ENCODE peak calls at places on chromosomes 3 and 15, in four cellular contexts. O, M, Z and Q are unnamed samples. For H3K4me1, the result is how much of the 10 kb centered on the place peaks cover.

GRCh38 chr3:14311722-14312121 is 90.7 kb upstream of the SLC6A6 start:
- DNase-seq in O (no peak), M (no peak), Z (no peak), Q (no peak)

GRCh38 chr3:99881121-99881524 is 63.5 kb downstream of the CMSS1 start:
- DNase-seq in O (no peak), M (no peak), Z (peak), Q (no peak)

GRCh38 chr3:170372190-170372879 is 14.8 kb downstream of the SKIL start:
- DNase-seq in O (peak), M (no peak), Z (no peak), Q (no peak)

GRCh38 chr3:8387591-8387990 is 114.0 kb upstream of the LMCD1 start:
- DNase-seq in O (no peak), M (no peak), Z (no peak), Q (no peak)

GRCh38 chr3:46628980-46629379 is 16.7 kb downstream of the FAM240A start:
- DNase-seq in O (no peak), M (peak), Z (no peak), Q (no peak)

GRCh38 chr15:34650177-34650576 is 66.7 kb upstream of the GOLGA8B start:
- DNase-seq in O (peak), M (no peak), Z (peak), Q (no peak)

GRCh38 chr3:113623324-113623723 is 73.1 kb downstream of the USF3 start:
- DNase-seq in O (no peak), M (peak), Z (peak), Q (peak)

GRCh38 chr3:40079203-40079844 is 230.2 kb upstream of the EIF1B start:
- DNase-seq in O (peak), M (peak), Z (peak), Q (peak)

GRCh38 chr3:174072675-174073074 is 675.1 kb downstream of the NLGN1 start:
- DNase-seq in O (no peak), M (no peak), Z (no peak), Q (no peak)

GRCh38 chr3:58566398-58567250 is 10.6 kb downstream of the FAM107A start:
- DNase-seq in O (no peak), M (no peak), Z (no peak), Q (no peak)

GRCh38 chr15:56146756-56147155 is 96.9 kb downstream of the RFX7 start:
- DNase-seq in O (peak), M (no peak), Z (no peak), Q (no peak)

GRCh38 chr3:116777181-116777840 is 67.7 kb downstream of the TUSC7 start:
- DNase-seq in O (peak), M (peak), Z (no peak), Q (peak)

GRCh38 chr15:29058903-29059539 is 173.2 kb downstream of the APBA2 start:
- DNase-seq in O (no peak), M (no peak), Z (no peak), Q (no peak)

DNA sequence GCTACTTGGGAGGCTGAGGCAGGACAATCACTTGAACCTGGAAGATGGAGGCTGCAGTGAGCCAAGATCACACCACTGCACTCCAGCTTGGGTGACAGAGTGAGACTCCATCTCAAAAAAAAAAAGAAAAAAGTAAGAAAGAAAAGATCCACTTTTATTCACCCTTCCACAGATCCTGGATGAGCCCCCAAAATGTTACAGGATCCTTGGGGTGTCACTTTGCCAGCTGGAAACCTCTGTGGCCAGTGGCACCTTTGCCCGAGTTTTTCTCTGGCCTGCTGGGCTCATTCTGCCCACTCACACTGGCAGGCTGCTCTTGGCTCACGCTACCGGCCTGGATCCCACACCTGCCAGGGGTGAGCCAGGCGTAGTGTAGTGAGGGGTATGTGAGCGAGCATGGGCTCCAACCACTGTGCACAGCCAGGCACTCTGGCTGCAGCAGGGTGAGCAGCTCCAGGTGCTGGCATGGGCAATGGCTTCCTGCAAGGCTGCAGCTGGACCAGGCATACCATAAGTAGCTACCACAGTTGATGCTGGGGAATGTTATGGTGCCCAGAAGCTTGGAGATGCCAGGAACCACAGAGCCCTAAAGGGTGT is 57.8 kb upstream of the C15orf39 start:
- DNase-seq in O (no peak), M (peak), Z (peak), Q (no peak)
- H3K4me3 ChIP-seq in O (no peak), M (no peak), Z (no peak), Q (peak)

GRCh38 chr3:106908181-106908938 is 468.9 kb upstream of the CCDC54 start:
- DNase-seq in O (no peak), M (no peak), Z (no peak), Q (no peak)
- H2BK5ac ChIP-seq in O (no peak), M (no peak), Z (no peak), Q (no peak)

DNA sequence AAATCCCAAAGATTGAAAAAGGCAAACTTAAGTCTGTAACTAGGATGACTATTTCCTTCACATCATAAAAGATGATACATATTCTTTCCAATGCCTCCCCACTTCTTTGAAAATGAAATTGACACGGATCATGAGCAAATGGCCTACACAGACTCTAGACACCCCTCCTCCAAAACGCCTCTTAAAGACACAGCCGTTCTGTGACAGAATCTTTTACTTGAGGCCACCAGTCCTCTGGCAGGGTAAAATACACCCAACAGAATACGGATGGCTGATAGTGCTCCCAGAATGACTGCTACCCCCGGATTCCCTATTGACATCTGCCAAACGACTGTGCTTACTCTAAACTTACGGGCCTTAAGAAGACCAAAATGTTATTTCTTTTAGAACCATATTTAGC is 84.5 kb downstream of the TNIK start:
- DNase-seq in O (no peak), M (no peak), Z (no peak), Q (no peak)
- H3K4me1 ChIP-seq in O (under half), M (under half), Z (under half), Q (under half)

DNA sequence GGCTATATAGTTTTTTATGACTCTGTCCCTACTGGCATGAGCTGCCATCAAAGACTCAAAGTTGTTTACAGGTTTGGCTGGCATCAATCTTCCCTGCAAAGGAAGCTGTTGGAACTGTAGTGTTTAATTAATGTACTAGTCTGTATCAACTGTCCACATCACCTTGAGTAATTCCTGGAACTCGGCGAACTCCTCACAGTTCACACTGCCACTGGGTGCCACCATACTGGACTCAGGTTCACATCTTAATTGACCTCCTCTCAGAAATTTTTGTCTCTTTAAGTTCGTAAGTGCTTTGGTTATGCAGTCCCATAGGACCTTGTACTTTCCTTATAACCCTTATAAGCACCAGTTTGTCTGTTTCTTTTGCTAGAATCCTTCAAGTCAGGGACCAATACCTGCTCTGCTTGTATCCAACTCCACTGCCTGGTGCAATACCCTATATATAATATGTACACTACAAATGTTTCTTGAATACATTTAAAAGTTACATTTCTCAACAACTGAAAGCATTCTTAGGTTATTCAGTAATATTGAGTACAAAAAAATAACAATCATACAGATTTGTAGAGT is 3.2 kb downstream of the HIGD1A start:
- DNase-seq in O (no peak), M (no peak), Z (no peak), Q (no peak)
- H3K4me3 ChIP-seq in O (no peak), M (no peak), Z (no peak), Q (no peak)

GRCh38 chr15:40633178-40633577 is 39.1 kb downstream of the KNL1 start:
- DNase-seq in O (peak), M (no peak), Z (peak), Q (peak)

DNA sequence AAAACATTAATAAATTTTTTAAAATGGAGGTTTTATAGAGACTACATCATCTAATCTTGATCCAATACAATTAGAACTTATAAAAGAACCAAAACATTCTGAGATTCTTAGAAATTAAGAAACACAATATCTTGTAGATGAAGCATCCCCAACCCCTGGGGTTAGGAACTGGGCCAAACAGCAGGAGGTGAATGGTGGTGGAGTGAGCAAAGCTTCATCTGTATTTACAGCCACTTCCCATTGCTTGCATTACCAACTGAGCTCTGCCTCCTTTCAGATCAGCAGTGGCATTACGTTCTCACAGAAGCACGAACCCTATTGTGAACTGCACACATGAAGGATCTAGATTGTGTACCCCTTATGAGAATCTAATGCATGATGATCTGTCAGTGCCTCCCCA is 36.3 kb downstream of the KNL1 start:
- DNase-seq in O (no peak), M (no peak), Z (no peak), Q (no peak)
- H2BK5ac ChIP-seq in O (no peak), M (no peak), Z (no peak), Q (no peak)

GRCh38 chr3:52015431-52016256 is 19.9 kb upstream of the RPL29 start:
- DNase-seq in O (no peak), M (no peak), Z (no peak), Q (no peak)

GRCh38 chr3:52017467-52018065 is 21.9 kb upstream of the RPL29 start:
- DNase-seq in O (no peak), M (no peak), Z (no peak), Q (no peak)

GRCh38 chr3:52013802-52014598 is 18.3 kb upstream of the RPL29 start:
- DNase-seq in O (no peak), M (no peak), Z (no peak), Q (no peak)

GRCh38 chr3:52012699-52013098 is 17.0 kb upstream of the RPL29 start:
- DNase-seq in O (no peak), M (no peak), Z (no peak), Q (no peak)

GRCh38 chr3:52014613-52015012 is 18.9 kb upstream of the RPL29 start:
- DNase-seq in O (no peak), M (peak), Z (peak), Q (no peak)
- H3K4me1 ChIP-seq in O (under half), M (under half), Z (under half), Q (under half)

GRCh38 chr3:128167973-128168674 is 14.8 kb downstream of the EEFSEC start:
- DNase-seq in O (no peak), M (no peak), Z (no peak), Q (no peak)
- H3K4me3 ChIP-seq in O (no peak), M (no peak), Z (no peak), Q (no peak)